ENCODE peak calls at places on chromosomes 13 and 19, in nine cellular contexts. L is iPS DF 19.7, Y is SIG-M5, D is T1000, A is fibroblast of lung, P is mucosa of descending colon, I is cardiac muscle cell, M is T-helper 1 cell, S is AG04450. J is an unnamed sample.

GRCh38 chr19:572891-573825 is 762 bp downstream of the BSG start:
- DNase-seq in I (peak), P (peak), L (no peak), M (no peak), S (no peak), A (peak), Y (no peak), D (peak), J (no peak)

GRCh38 chr19:10295847-10296591 is 6.3 kb downstream of the ICAM5 start:
- DNase-seq in S (no peak), M (no peak), D (no peak), Y (no peak), I (peak), L (no peak), P (peak), A (no peak), J (no peak)

GRCh38 chr19:14139944-14140343 is 3.6 kb upstream of the ASF1B start:
- DNase-seq in A (no peak), P (no peak), I (no peak), Y (no peak), L (no peak), S (no peak), D (no peak), M (no peak), J (no peak)

GRCh38 chr13:45473627-45474026 is 8.9 kb downstream of the COG3 start:
- DNase-seq in D (no peak), I (peak), L (no peak), S (no peak), P (no peak), A (no peak), Y (no peak), M (no peak), J (no peak)

GRCh38 chr13:38348890-38349289 is 761 bp upstream of the UFM1 start:
- DNase-seq in D (no peak), M (no peak), P (no peak), A (peak), L (no peak), S (no peak), Y (no peak), I (peak), J (peak)

GRCh38 chr19:13121551-13122274 is 3.6 kb downstream of the NACC1 start:
- DNase-seq in L (no peak), Y (no peak), I (no peak), S (no peak), D (no peak), M (no peak), A (no peak), P (no peak), J (no peak)

GRCh38 chr19:58196911-58197616 is 14.2 kb downstream of the ZNF274 start:
- DNase-seq in I (peak), A (peak), P (no peak), S (no peak), L (no peak), D (no peak), Y (no peak), M (no peak), J (no peak)

GRCh38 chr19:49637865-49638350 is 2.0 kb downstream of the RRAS start:
- DNase-seq in L (no peak), A (peak), Y (no peak), I (peak), S (no peak), P (peak), M (no peak), D (peak), J (no peak)

GRCh38 chr19:41303941-41304340 is 6.0 kb upstream of the CCDC97 start:
- DNase-seq in M (no peak), A (no peak), D (no peak), I (no peak), Y (no peak), P (no peak), L (no peak), S (no peak), J (no peak)

GRCh38 chr13:86282450-86282849 is 483.2 kb upstream of the SLITRK6 start:
- DNase-seq in I (no peak), M (no peak), Y (no peak), A (peak), L (no peak), D (no peak), S (no peak), P (no peak), J (no peak)

GRCh38 chr19:57002765-57003164 is 117.0 kb upstream of the USP29 start:
- DNase-seq in M (no peak), I (no peak), Y (no peak), A (no peak), S (no peak), L (no peak), P (no peak), D (no peak), J (no peak)

GRCh38 chr19:3982701-3983541 is 2.3 kb downstream of the EEF2 start:
- DNase-seq in L (no peak), P (no peak), M (no peak), Y (no peak), A (peak), D (no peak), I (no peak), S (no peak), J (no peak)

GRCh38 chr13:76622336-76623045 is 263.7 kb downstream of the KCTD12 start:
- DNase-seq in I (no peak), L (no peak), M (no peak), D (no peak), Y (no peak), S (no peak), A (no peak), P (no peak), J (no peak)

GRCh38 chr13:114099191-114099590 is 33.2 kb downstream of the RASA3 start:
- DNase-seq in A (peak), L (no peak), P (peak), Y (no peak), M (no peak), S (peak), D (peak), I (peak), J (no peak)

GRCh38 chr19:35174226-35174625 is 19.7 kb downstream of the FXYD5 start:
- DNase-seq in D (no peak), L (no peak), Y (no peak), P (no peak), S (no peak), M (no peak), I (no peak), A (no peak), J (no peak)

GRCh38 chr13:83780201-83780600 is 102.1 kb downstream of the SLITRK1 start:
- DNase-seq in A (peak), L (peak), P (no peak), S (no peak), M (no peak), Y (no peak), D (no peak), I (peak), J (no peak)

GRCh38 chr19:16891696-16892382 is 3.0 kb downstream of the F2RL3 start:
- DNase-seq in P (no peak), D (no peak), A (no peak), I (no peak), M (no peak), L (no peak), Y (no peak), S (no peak), J (no peak)

GRCh38 chr19:17195106-17195505 is 20.1 kb upstream of the USE1 start:
- DNase-seq in I (no peak), L (no peak), Y (no peak), M (no peak), D (no peak), A (no peak), S (no peak), P (no peak), J (no peak)

GRCh38 chr19:3361384-3362216 is 4.8 kb upstream of the NFIC start:
- DNase-seq in A (no peak), I (no peak), D (no peak), L (no peak), Y (no peak), P (no peak), M (no peak), S (no peak), J (no peak)

GRCh38 chr13:112893570-112894422 is 75.2 kb upstream of the MCF2L start:
- DNase-seq in Y (no peak), D (no peak), S (no peak), M (no peak), A (no peak), L (no peak), I (peak), P (peak), J (no peak)

GRCh38 chr19:48837081-48837524 is 812 bp upstream of the HSD17B14 start:
- DNase-seq in P (peak), S (no peak), L (peak), I (peak), Y (peak), M (peak), D (no peak), A (peak), J (peak)

GRCh38 chr19:38721977-38722773 is 22.1 kb downstream of the CAPN12 start:
- DNase-seq in D (no peak), S (no peak), Y (no peak), M (no peak), I (peak), L (no peak), A (no peak), P (no peak), J (no peak)

GRCh38 chr19:18650048-18650435 is 13.2 kb downstream of the KLHL26 start:
- DNase-seq in Y (no peak), P (no peak), L (no peak), S (no peak), D (no peak), I (no peak), A (no peak), M (no peak), J (no peak)

GRCh38 chr19:3778104-3778867 is 6.3 kb upstream of the RAX2 start:
- DNase-seq in P (no peak), S (no peak), L (no peak), A (no peak), D (no peak), Y (no peak), I (no peak), M (no peak), J (no peak)

GRCh38 chr13:43307921-43308433 is 284.6 kb downstream of the DNAJC15 start:
- DNase-seq in M (no peak), P (peak), L (no peak), D (no peak), I (peak), S (peak), Y (no peak), A (peak), J (no peak)

GRCh38 chr19:14614099-14614412 is 31.2 kb downstream of the CLEC17A start:
- DNase-seq in A (no peak), S (no peak), L (no peak), D (no peak), I (no peak), P (no peak), M (no peak), Y (peak), J (no peak)

GRCh38 chr13:108950333-108951010 is 321.1 kb downstream of the MYO16 start:
- DNase-seq in I (no peak), Y (no peak), L (no peak), A (peak), D (no peak), P (no peak), M (no peak), S (no peak), J (no peak)

GRCh38 chr19:2040647-2041435 is 10.2 kb downstream of the MKNK2 start:
- DNase-seq in M (no peak), L (no peak), I (no peak), D (no peak), A (no peak), Y (no peak), P (peak), S (no peak), J (no peak)

GRCh38 chr19:16062789-16063188 is 13.5 kb upstream of the TPM4 start:
- DNase-seq in M (no peak), I (peak), D (no peak), P (peak), L (no peak), S (no peak), A (no peak), Y (no peak), J (peak)

GRCh38 chr13:82407321-82407720 is 1475.0 kb downstream of the SLITRK1 start:
- DNase-seq in S (no peak), M (no peak), P (no peak), L (no peak), Y (no peak), I (no peak), A (no peak), D (no peak), J (no peak)

GRCh38 chr13:110832531-110832930 is 82.3 kb downstream of the ANKRD10 start:
- DNase-seq in D (no peak), M (no peak), Y (no peak), P (no peak), A (no peak), I (no peak), S (no peak), L (no peak), J (no peak)

GRCh38 chr13:110575322-110576069 is 14.0 kb upstream of the RAB20 start:
- DNase-seq in S (no peak), M (no peak), I (peak), L (no peak), A (peak), P (no peak), Y (peak), D (no peak), J (no peak)

GRCh38 chr19:10315335-10316214 is at the start of gene FDX2:
- DNase-seq in I (peak), P (peak), L (no peak), Y (no peak), S (no peak), M (peak), D (peak), A (peak), J (peak)

GRCh38 chr13:61286148-61286745 is 129.4 kb downstream of the PCDH20 start:
- DNase-seq in D (no peak), I (peak), M (no peak), S (no peak), L (peak), A (no peak), Y (no peak), P (no peak), J (no peak)

GRCh38 chr19:41449079-41449864 is 6.3 kb downstream of the ERICH4 start:
- DNase-seq in S (peak), I (peak), Y (no peak), D (peak), P (peak), M (peak), A (peak), L (peak), J (peak)

GRCh38 chr13:48532146-48532472 is 771 bp downstream of the RCBTB2 start:
- DNase-seq in A (peak), L (no peak), S (peak), Y (no peak), P (no peak), M (no peak), D (no peak), I (no peak), J (no peak)

GRCh38 chr19:18170714-18171255 is 2.8 kb upstream of the IFI30 start:
- DNase-seq in L (no peak), S (no peak), M (no peak), P (no peak), D (no peak), I (no peak), Y (no peak), A (no peak), J (no peak)

GRCh38 chr13:75129331-75129730 is 352.6 kb downstream of the TBC1D4 start:
- DNase-seq in D (no peak), P (no peak), M (no peak), I (no peak), S (no peak), Y (no peak), A (peak), L (no peak), J (no peak)

GRCh38 chr13:40228486-40228885 is 438.0 kb downstream of the FOXO1 start:
- DNase-seq in M (no peak), I (no peak), A (no peak), Y (no peak), S (no peak), P (no peak), D (no peak), L (no peak), J (no peak)